ENCODE peak calls at places on chromosomes 3 and 15, in four cellular contexts. T is right cardiac atrium, Q is MV-4-11, N is epithelial cell of esophagus. B is an unnamed sample.

GRCh38 chr3:116663161-116663885 is 46.3 kb upstream of the TUSC7 start:
- DNase-seq in T (no peak), Q (no peak), N (no peak), B (no peak)

GRCh38 chr3:182400838-182401237 is 392.5 kb upstream of the ATP11B start:
- DNase-seq in T (no peak), Q (no peak), N (no peak), B (no peak)

GRCh38 chr15:93238641-93239040 is 149.6 kb upstream of the RGMA start:
- DNase-seq in T (no peak), Q (no peak), N (no peak), B (no peak)

GRCh38 chr15:53830707-53831386 is 71.4 kb upstream of the WDR72 start:
- DNase-seq in T (no peak), Q (no peak), N (no peak), B (no peak)

GRCh38 chr3:117786339-117786738 is 1076.8 kb downstream of the TUSC7 start:
- DNase-seq in T (no peak), Q (no peak), N (no peak), B (no peak)

GRCh38 chr3:62378329-62378789 is 5.0 kb upstream of the FEZF2 start:
- DNase-seq in T (no peak), Q (no peak), N (no peak), B (no peak)

GRCh38 chr3:76024640-76025039 is 239.3 kb upstream of the ZNF717 start:
- DNase-seq in T (no peak), Q (peak; percentile 15), N (peak; percentile 62), B (no peak)

GRCh38 chr3:183502782-183503181 is 52.7 kb downstream of the KLHL6 start:
- DNase-seq in T (no peak), Q (no peak), N (peak; percentile 40), B (no peak)

GRCh38 chr3:193762657-193763056 is 169.6 kb downstream of the OPA1 start:
- DNase-seq in T (no peak), Q (peak; percentile 6), N (no peak), B (no peak)

GRCh38 chr3:115513411-115513800 is 109.9 kb upstream of the GAP43 start:
- DNase-seq in T (no peak), Q (no peak), N (peak; percentile 37), B (no peak)

GRCh38 chr15:64635486-64635815 is 139.9 kb downstream of the RBPMS2 start:
- DNase-seq in T (no peak), Q (peak; percentile 14), N (peak; percentile 91), B (no peak)

GRCh38 chr15:27095809-27096580 is 125.0 kb downstream of the GABRG3 start:
- DNase-seq in T (no peak), Q (no peak), N (no peak), B (no peak)

GRCh38 chr15:78422571-78423340 is 15.3 kb upstream of the IREB2 start:
- DNase-seq in T (peak; percentile 78), Q (peak; percentile 65), N (peak; percentile 62), B (peak; percentile 29)

GRCh38 chr15:56767315-56767714 is 34.0 kb upstream of the ZNF280D start:
- DNase-seq in T (no peak), Q (no peak), N (peak; percentile 24), B (no peak)

GRCh38 chr3:8629151-8630021 is 15.2 kb downstream of the SSUH2 start:
- DNase-seq in T (peak; percentile 67), Q (peak; percentile 83), N (peak; percentile 97), B (no peak)

GRCh38 chr15:78822514-78822913 is 11.2 kb upstream of the ADAMTS7 start:
- DNase-seq in T (no peak), Q (peak; percentile 11), N (no peak), B (no peak)